ENCODE peak calls at places on chromosomes 5 and 9, in five cellular contexts. G is WERI-Rb-1; U is CD4-positive, CD25-positive, alpha-beta regulatory T cell; B is Panc1; N is aorta. D is an unnamed sample.
A peak's percentile ranks its signal among the peaks of the same experiment; 100 is the strongest.

GRCh38 chr5:101915559-101915958 is 380.5 kb downstream of the SLCO4C1 start:
- DNase-seq in U (no peak), B (no peak), G (no peak), N (no peak), D (no peak)

GRCh38 chr9:87668222-87668621 is 57.7 kb upstream of the CTSL start:
- DNase-seq in U (no peak), N (no peak), G (no peak), B (no peak), D (no peak)

GRCh38 chr5:176533894-176534611 is 3.1 kb downstream of the RNF44 start:
- DNase-seq in U (peak; percentile 86), N (peak; percentile 69), B (no peak), G (no peak), D (peak; percentile 67)

GRCh38 chr5:111132731-111133435 is 40.7 kb downstream of the WDR36 start:
- DNase-seq in U (no peak), B (no peak), G (no peak), N (no peak), D (no peak)

GRCh38 chr5:173413476-173413982 is 85.3 kb upstream of the STC2 start:
- DNase-seq in U (no peak), G (no peak), N (no peak), B (no peak), D (no peak)

GRCh38 chr5:170632985-170633234 is 129.1 kb downstream of the KCNIP1 start:
- DNase-seq in U (peak; percentile 22), B (no peak), G (peak; percentile 65), N (peak; percentile 92), D (peak; percentile 97)

GRCh38 chr5:98349251-98349989 is 424.0 kb upstream of the RGMB start:
- DNase-seq in B (peak; percentile 33), U (no peak), G (no peak), N (no peak), D (peak; percentile 43)

GRCh38 chr5:136080483-136081180 is 51.8 kb downstream of the TGFBI start:
- DNase-seq in B (no peak), G (peak; percentile 78), N (peak; percentile 95), U (peak; percentile 47), D (peak; percentile 83)

GRCh38 chr9:126509718-126510117 is 104.0 kb upstream of the LMX1B start:
- DNase-seq in U (no peak), G (no peak), N (peak; percentile 35), B (no peak), D (no peak)

GRCh38 chr5:132272341-132273210 is 15.1 kb downstream of the PDLIM4 start:
- DNase-seq in G (peak; percentile 83), U (peak; percentile 49), N (peak; percentile 89), B (peak; percentile 25), D (peak; percentile 91)

GRCh38 chr5:43661102-43661501 is 58.1 kb downstream of the NNT start:
- DNase-seq in G (peak; percentile 25), N (no peak), B (peak; percentile 8), U (peak; percentile 60), D (peak; percentile 11)

GRCh38 chr5:130295235-130295634 is 391.0 kb downstream of the CHSY3 start:
- DNase-seq in B (no peak), N (no peak), G (no peak), U (no peak), D (no peak)

GRCh38 chr9:78031271-78031825 is at the start of gene GNAQ:
- DNase-seq in B (no peak), N (peak; percentile 84), G (peak; percentile 40), U (no peak), D (peak; percentile 77)

GRCh38 chr5:108093186-108093585 is 288.7 kb downstream of the FBXL17 start:
- DNase-seq in B (no peak), N (no peak), G (no peak), U (peak; percentile 15), D (peak; percentile 30)

GRCh38 chr5:95748133-95748532 is 17.0 kb downstream of the RHOBTB3 start:
- DNase-seq in N (no peak), B (no peak), U (no peak), G (no peak), D (no peak)

GRCh38 chr9:124008307-124008854 is 3.2 kb upstream of the LHX2 start:
- DNase-seq in N (peak; percentile 68), U (peak; percentile 37), B (no peak), G (peak; percentile 57), D (peak; percentile 88)

GRCh38 chr9:81071108-81071507 is 618.2 kb downstream of the TLE1 start:
- DNase-seq in G (no peak), B (no peak), N (no peak), U (no peak), D (no peak)

GRCh38 chr5:15026944-15027343 is 155.4 kb upstream of the ANKH start:
- DNase-seq in B (no peak), N (no peak), G (no peak), U (no peak), D (peak; percentile 37)

GRCh38 chr9:109270971-109271900 is 49.6 kb downstream of the EPB41L4B start:
- DNase-seq in B (no peak), N (no peak), U (no peak), G (peak; percentile 63), D (no peak)

GRCh38 chr9:120579139-120579749 is 723 bp downstream of the CDK5RAP2 start:
- DNase-seq in B (no peak), G (peak; percentile 20), N (no peak), U (no peak), D (peak; percentile 75)

GRCh38 chr5:91742504-91742903 is 359.4 kb upstream of the ARRDC3 start:
- DNase-seq in N (no peak), G (no peak), B (no peak), U (no peak), D (no peak)

GRCh38 chr5:82100303-82101077 is 128.7 kb downstream of the ATG10 start:
- DNase-seq in N (no peak), U (peak; percentile 41), G (no peak), B (no peak), D (peak; percentile 2)

GRCh38 chr5:139856694-139857093 is 61.1 kb downstream of the PSD2 start:
- DNase-seq in B (no peak), N (no peak), G (no peak), U (no peak), D (no peak)

GRCh38 chr5:43314724-43315123 is 1.5 kb upstream of the HMGCS1 start:
- DNase-seq in N (no peak), B (no peak), G (no peak), U (no peak), D (no peak)

GRCh38 chr9:18753904-18754303 is 279.1 kb downstream of the SAXO1 start:
- DNase-seq in B (no peak), N (no peak), U (no peak), G (no peak), D (no peak)

GRCh38 chr5:33343661-33344327 is 97.0 kb upstream of the TARS1 start:
- DNase-seq in N (no peak), U (no peak), G (no peak), B (peak; percentile 8), D (no peak)

GRCh38 chr9:100019541-100019940 is 79.3 kb downstream of the ERP44 start:
- DNase-seq in U (no peak), B (no peak), N (no peak), G (no peak), D (no peak)

GRCh38 chr9:69785757-69786156 is 25.9 kb upstream of the PTAR1 start:
- DNase-seq in B (no peak), U (no peak), N (no peak), G (no peak), D (peak; percentile 24)

GRCh38 chr5:141319202-141319601 is 1.4 kb downstream of the TAF7 start:
- DNase-seq in U (no peak), G (no peak), B (no peak), N (no peak), D (no peak)
- H3K4me3 ChIP-seq in U (peak overlapping the region; percentile 93), G (no peak overlapping the region), B (peak overlapping the region; percentile 91), N (no peak overlapping the region), D (no peak overlapping the region)

GRCh38 chr5:146599261-146599660 is 83.3 kb upstream of the GPR151 start:
- DNase-seq in G (no peak), N (no peak), U (no peak), B (no peak), D (no peak)
- H3K27me3 ChIP-seq in G (no peaks in the 10 kb centered on the region), N (no peaks in the 10 kb centered on the region), U (no peaks in the 10 kb centered on the region), B (no peaks in the 10 kb centered on the region), D (no peaks in the 10 kb centered on the region)

GRCh38 chr5:71887680-71888079 is 168.6 kb downstream of the CARTPT start:
- DNase-seq in U (peak; percentile 87), G (no peak), B (no peak), N (no peak), D (peak; percentile 64)
- H3K4me3 ChIP-seq in U (peak overlapping the region; percentile 8), G (no peak overlapping the region), B (no peak overlapping the region), N (no peak overlapping the region), D (no peak overlapping the region)

DNA sequence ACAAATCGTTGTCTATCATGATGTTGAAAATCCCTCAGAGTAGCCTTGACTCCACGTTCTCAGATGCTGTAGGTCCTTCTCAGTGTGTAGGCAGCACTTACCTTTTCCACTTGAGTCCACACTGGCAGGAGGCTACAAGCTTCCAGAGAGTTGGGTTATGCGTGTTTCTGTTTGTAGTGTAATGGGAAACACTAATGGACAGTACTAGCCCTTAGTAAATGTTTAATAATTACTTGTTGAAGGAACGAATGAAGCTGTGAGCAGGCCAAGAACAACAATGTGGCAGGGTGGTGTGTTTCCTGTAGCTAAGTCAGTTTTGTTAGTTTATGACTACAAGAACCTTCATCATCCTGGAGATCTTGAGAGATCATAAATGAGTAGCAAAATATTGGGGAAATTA is 83.5 kb downstream of the ARHGAP26 start:
- DNase-seq in U (no peak), G (no peak), N (no peak), B (no peak), D (no peak)
- H3K27me3 ChIP-seq in U (no peaks in the 10 kb centered on the region), G (no peaks in the 10 kb centered on the region), N (no peaks in the 10 kb centered on the region), B (no peaks in the 10 kb centered on the region), D (no peaks in the 10 kb centered on the region)

DNA sequence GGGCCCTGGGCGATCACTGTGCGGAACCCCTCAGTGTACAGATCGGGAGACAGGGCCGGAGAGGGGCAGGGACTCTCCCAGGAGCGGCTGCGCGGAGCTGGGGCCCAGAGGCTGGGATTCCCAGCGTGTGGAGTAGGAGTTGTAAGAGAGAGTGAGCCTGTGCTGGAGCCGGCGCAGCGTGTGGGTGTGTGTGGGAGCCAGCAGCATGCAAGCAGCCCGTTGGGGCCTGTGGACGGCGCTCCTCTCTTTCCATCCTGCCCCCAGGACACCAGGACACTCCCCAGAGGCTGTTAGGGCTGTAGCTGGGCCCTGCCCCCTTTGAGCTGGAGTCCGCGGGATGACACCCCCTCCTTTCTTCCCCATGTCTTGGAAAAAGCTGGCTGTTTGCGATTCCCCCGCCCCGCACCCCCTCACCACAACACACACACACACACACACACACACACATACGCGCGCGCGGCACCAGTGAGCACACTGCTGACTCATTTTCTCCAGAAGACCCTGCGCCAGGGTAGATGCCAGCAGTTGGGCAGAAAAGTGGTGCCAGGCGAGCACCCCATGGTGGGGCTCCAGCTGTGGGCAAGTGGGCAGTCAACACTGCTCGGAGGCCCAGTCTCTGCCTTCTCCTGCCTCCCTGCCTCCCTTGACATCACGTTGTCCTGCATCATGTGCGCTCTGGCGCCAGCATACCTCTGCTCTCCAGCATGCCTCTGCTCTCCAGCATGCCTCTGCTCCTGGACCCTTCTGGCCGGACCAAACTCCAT is 1.5 kb downstream of the COL27A1 start:
- DNase-seq in U (no peak), G (peak; percentile 78), B (no peak), N (peak; percentile 93), D (peak; percentile 79)
- H3K4me3 ChIP-seq in U (no peak overlapping the region), G (peak overlapping the region; percentile 63), B (peak overlapping the region; percentile 52), N (peak overlapping the region; percentile 84), D (peak overlapping the region; percentile 68)

GRCh38 chr5:151073280-151073679 is 7.6 kb downstream of the TNIP1 start:
- DNase-seq in N (no peak), U (no peak), G (no peak), B (no peak), D (no peak)
- H3K27me3 ChIP-seq in N (no peaks in the 10 kb centered on the region), U (no peaks in the 10 kb centered on the region), G (no peaks in the 10 kb centered on the region), B (no peaks in the 10 kb centered on the region), D (no peaks in the 10 kb centered on the region)

D was measured in H7.